ENCODE peak calls at places on chromosomes 2 and 18, in ten cellular contexts. D is gastrocnemius medialis, U is ovary, J is sigmoid colon, Y is heart left ventricle, I is SK-N-SH, L is heart right ventricle, O is endothelial cell of umbilical vein, W is psoas muscle, V is DND-41. A is an unnamed sample.

GRCh38 chr2:240791821-240792657 is 28.0 kb downstream of the KIF1A start:
- DNase-seq in O (no peak), V (no peak), I (no peak), W (peak; percentile 34), D (no peak), J (peak; percentile 60), U (peak; percentile 82), L (peak; percentile 9), Y (no peak), A (no peak)

GRCh38 chr2:85133751-85134254 is 611 bp downstream of the TCF7L1 start:
- DNase-seq in U (peak; percentile 70), Y (peak; percentile 60), V (no peak), D (peak; percentile 43), O (peak; percentile 45), W (peak; percentile 78), J (peak; percentile 75), I (peak; percentile 81), L (peak; percentile 58), A (peak; percentile 66)

GRCh38 chr2:229044581-229044980 is 226.5 kb downstream of the PID1 start:
- DNase-seq in O (no peak), L (no peak), D (no peak), J (no peak), U (no peak), Y (no peak), V (no peak), W (no peak), I (no peak), A (no peak)

GRCh38 chr2:132929786-132930185 is 259.8 kb upstream of the LYPD1 start:
- DNase-seq in D (no peak), I (no peak), O (no peak), Y (no peak), J (no peak), W (no peak), L (no peak), U (no peak), V (no peak), A (no peak)

GRCh38 chr2:10513201-10513600 is 65.1 kb upstream of the ODC1 start:
- DNase-seq in U (no peak), V (no peak), W (no peak), Y (peak; percentile 2), O (no peak), D (no peak), I (no peak), J (no peak), L (no peak), A (no peak)

GRCh38 chr2:181190711-181191110 is 210.3 kb downstream of the UBE2E3 start:
- DNase-seq in V (no peak), J (no peak), U (no peak), W (no peak), D (no peak), L (no peak), O (no peak), I (no peak), Y (no peak), A (no peak)

GRCh38 chr2:215418064-215418963 is 17.6 kb downstream of the FN1 start:
- DNase-seq in D (no peak), U (no peak), I (no peak), L (no peak), W (no peak), J (no peak), O (no peak), Y (no peak), V (no peak), A (no peak)

GRCh38 chr2:130966149-130967019 is 126.9 kb downstream of the FAM168B start:
- DNase-seq in D (no peak), U (no peak), L (no peak), V (no peak), O (no peak), J (no peak), I (no peak), W (no peak), Y (no peak), A (no peak)

GRCh38 chr2:232731470-232731869 is 34.3 kb downstream of the GIGYF2 start:
- DNase-seq in U (no peak), J (no peak), O (no peak), I (no peak), W (no peak), Y (no peak), L (no peak), D (no peak), V (no peak), A (no peak)

GRCh38 chr18:28995319-28995718 is 818.4 kb upstream of the CDH2 start:
- DNase-seq in V (no peak), D (no peak), O (peak; percentile 23), U (no peak), Y (no peak), I (peak; percentile 7), L (no peak), J (no peak), W (no peak), A (no peak)

GRCh38 chr2:148209598-148209997 is 188.7 kb downstream of the MBD5 start:
- DNase-seq in W (no peak), J (no peak), Y (no peak), I (no peak), U (no peak), V (no peak), D (no peak), L (no peak), O (peak; percentile 2), A (no peak)

DNA sequence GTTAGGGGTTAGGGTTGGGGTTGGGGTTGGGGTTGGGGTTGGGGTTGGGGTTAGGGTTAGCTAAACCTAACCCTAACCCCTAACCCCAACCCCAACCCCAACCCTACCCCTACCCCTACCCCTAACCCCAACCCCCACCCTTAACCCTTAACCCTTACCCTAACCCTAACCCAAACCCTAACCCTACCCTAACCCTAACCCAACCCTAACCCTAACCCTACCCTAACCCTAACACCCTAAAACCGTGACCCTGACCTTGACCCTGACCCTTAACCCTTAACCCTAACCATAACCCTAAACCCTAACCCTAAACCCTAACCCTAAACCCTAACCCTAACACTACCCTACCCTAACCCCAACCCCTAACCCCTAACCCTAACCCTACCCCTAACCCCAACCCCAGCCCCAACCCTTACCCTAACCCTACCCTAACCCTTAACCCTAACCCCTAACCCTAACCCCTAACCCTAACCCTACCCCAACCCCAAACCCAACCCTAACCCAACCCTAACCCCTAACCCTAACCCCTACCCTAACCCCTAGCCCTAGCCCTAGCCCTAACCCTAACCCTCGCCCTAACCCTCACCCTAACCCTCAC is 24.1 kb upstream of the RABL2A start:
- DNase-seq in V (no peak), Y (no peak), I (no peak), U (peak; percentile 47), W (no peak), J (no peak), D (no peak), L (no peak), O (no peak), A (no peak)
- H3K9me3 ChIP-seq in V (no peaks in the 10 kb centered on the region), Y (no peaks in the 10 kb centered on the region), I (no peaks in the 10 kb centered on the region), U (no peaks in the 10 kb centered on the region), W (no peaks in the 10 kb centered on the region), J (no peaks in the 10 kb centered on the region), D (no peaks in the 10 kb centered on the region), L (no peaks in the 10 kb centered on the region), O (no peaks in the 10 kb centered on the region), A (no peaks in the 10 kb centered on the region)

GRCh38 chr2:236576978-236577377 is 7.4 kb downstream of the ACKR3 start:
- DNase-seq in I (no peak), V (no peak), L (no peak), D (no peak), Y (no peak), W (no peak), J (peak; percentile 44), U (no peak), O (no peak), A (no peak)

GRCh38 chr2:236577481-236578410 is 8.1 kb downstream of the ACKR3 start:
- DNase-seq in Y (peak; percentile 48), W (peak; percentile 77), U (no peak), I (no peak), L (no peak), V (no peak), J (peak; percentile 65), O (peak; percentile 8), D (peak; percentile 30), A (peak; percentile 51)

GRCh38 chr2:236574424-236575145 is 5.0 kb downstream of the ACKR3 start:
- DNase-seq in O (peak; percentile 34), U (no peak), V (no peak), W (peak; percentile 73), Y (no peak), D (peak; percentile 35), J (peak; percentile 63), I (no peak), L (no peak), A (peak; percentile 82)

GRCh38 chr2:236575501-236575900 is 5.9 kb downstream of the ACKR3 start:
- DNase-seq in U (no peak), L (no peak), V (no peak), J (peak; percentile 54), O (peak; percentile 45), I (no peak), Y (no peak), D (no peak), W (no peak), A (no peak)

GRCh38 chr2:236576053-236576452 is 6.4 kb downstream of the ACKR3 start:
- DNase-seq in U (no peak), D (no peak), J (peak; percentile 61), I (no peak), V (no peak), W (no peak), O (peak; percentile 77), Y (no peak), L (no peak), A (peak; percentile 28)
- TF ChIP-seq CTCF in U (no peak), D (no peak), J (no peak), I (no peak), V (no peak), W (no peak), O (peak; percentile 48), Y (no peak), L (no peak), A (no peak)

GRCh38 chr2:100730290-100730868 is 89.6 kb upstream of the NPAS2 start:
- DNase-seq in L (peak; percentile 58), I (peak; percentile 21), U (no peak), W (peak; percentile 68), O (peak; percentile 88), D (peak; percentile 48), J (peak; percentile 76), Y (peak; percentile 78), V (peak; percentile 49), A (peak; percentile 63)

GRCh38 chr2:100731535-100731981 is 88.4 kb upstream of the NPAS2 start:
- DNase-seq in D (no peak), O (peak; percentile 26), J (no peak), U (no peak), L (no peak), W (no peak), V (no peak), I (no peak), Y (no peak), A (no peak)

GRCh38 chr2:100736121-100736915 is 83.6 kb upstream of the NPAS2 start:
- DNase-seq in V (no peak), D (no peak), L (no peak), Y (no peak), U (no peak), J (no peak), W (no peak), O (peak; percentile 49), I (no peak), A (no peak)

GRCh38 chr2:100733344-100734187 is 86.4 kb upstream of the NPAS2 start:
- DNase-seq in W (peak; percentile 80), O (peak; percentile 30), D (peak; percentile 73), I (no peak), Y (no peak), U (no peak), V (no peak), L (peak; percentile 21), J (no peak), A (no peak)
- H3K4me3 ChIP-seq in W (no peak overlapping the region), O (no peak overlapping the region), D (no peak overlapping the region), I (no peak overlapping the region), Y (no peak overlapping the region), U (no peak overlapping the region), V (no peak overlapping the region), L (no peak overlapping the region), J (no peak overlapping the region), A (no peak overlapping the region)

GRCh38 chr2:2836343-2837070 is 505.4 kb upstream of the MYT1L start:
- DNase-seq in U (no peak), Y (no peak), W (no peak), V (no peak), O (no peak), D (no peak), I (no peak), J (no peak), L (no peak), A (no peak)
- H3K9me3 ChIP-seq in U (no peaks in the 10 kb centered on the region), Y (no peaks in the 10 kb centered on the region), W (no peaks in the 10 kb centered on the region), V (no peaks in the 10 kb centered on the region), O (peaks cover 7% of the 10 kb centered on the region), D (no peaks in the 10 kb centered on the region), I (no peaks in the 10 kb centered on the region), J (no peaks in the 10 kb centered on the region), L (no peaks in the 10 kb centered on the region), A (no peaks in the 10 kb centered on the region)